ENCODE peak calls at places on chromosomes 11 and 22, in seven cellular contexts. One of them, this sample, is unnamed.

GRCh38 chr11:2771758-2772466 is 72.1 kb upstream of the KCNQ1OT1 start:
- DNase-seq in nephron progenitor cell: no peak
- DNase-seq in Peyer's patch: peak; percentile 11
- DNase-seq in brain microvascular endothelial cell: no peak
- DNase-seq in stomach: peak; percentile 19
- DNase-seq in fibroblast of lung: no peak
- DNase-seq in heart right ventricle: peak; percentile 4
- DNase-seq in this sample: peak; percentile 70

GRCh38 chr11:70699294-70700221 is 301.2 kb downstream of the CTTN start:
- DNase-seq in nephron progenitor cell: no peak
- DNase-seq in Peyer's patch: no peak
- DNase-seq in brain microvascular endothelial cell: no peak
- DNase-seq in stomach: no peak
- DNase-seq in fibroblast of lung: no peak
- DNase-seq in heart right ventricle: no peak
- DNase-seq in this sample: no peak

GRCh38 chr22:23104109-23104971 is 34.0 kb downstream of the GNAZ start:
- DNase-seq in nephron progenitor cell: no peak
- DNase-seq in Peyer's patch: no peak
- DNase-seq in brain microvascular endothelial cell: no peak
- DNase-seq in stomach: no peak
- DNase-seq in fibroblast of lung: no peak
- DNase-seq in heart right ventricle: no peak
- DNase-seq in this sample: no peak

GRCh38 chr11:111101836-111102235 is 143.7 kb upstream of the POU2AF2 start:
- DNase-seq in nephron progenitor cell: no peak
- DNase-seq in Peyer's patch: no peak
- DNase-seq in brain microvascular endothelial cell: no peak
- DNase-seq in stomach: no peak
- DNase-seq in fibroblast of lung: no peak
- DNase-seq in heart right ventricle: no peak
- DNase-seq in this sample: no peak

GRCh38 chr11:7846003-7846402 is 49.3 kb upstream of the OR5P2 start:
- DNase-seq in nephron progenitor cell: no peak
- DNase-seq in Peyer's patch: no peak
- DNase-seq in brain microvascular endothelial cell: no peak
- DNase-seq in stomach: no peak
- DNase-seq in fibroblast of lung: no peak
- DNase-seq in heart right ventricle: no peak
- DNase-seq in this sample: no peak

GRCh38 chr11:88414385-88414861 is 76.9 kb upstream of the CTSC start:
- DNase-seq in nephron progenitor cell: no peak
- DNase-seq in Peyer's patch: no peak
- DNase-seq in brain microvascular endothelial cell: peak; percentile 83
- DNase-seq in stomach: no peak
- DNase-seq in fibroblast of lung: peak; percentile 78
- DNase-seq in heart right ventricle: peak; percentile 67
- DNase-seq in this sample: no peak

GRCh38 chr22:46769191-46769675 is 6.8 kb downstream of the TBC1D22A start:
- DNase-seq in nephron progenitor cell: no peak
- DNase-seq in Peyer's patch: peak; percentile 69
- DNase-seq in brain microvascular endothelial cell: no peak
- DNase-seq in stomach: peak; percentile 58
- DNase-seq in fibroblast of lung: no peak
- DNase-seq in heart right ventricle: no peak
- DNase-seq in this sample: no peak

GRCh38 chr11:119307974-119308373 is 9.0 kb downstream of the MCAM start:
- DNase-seq in nephron progenitor cell: no peak
- DNase-seq in Peyer's patch: no peak
- DNase-seq in brain microvascular endothelial cell: no peak
- DNase-seq in stomach: no peak
- DNase-seq in fibroblast of lung: no peak
- DNase-seq in heart right ventricle: no peak
- DNase-seq in this sample: no peak

GRCh38 chr11:100512475-100512874 is 174.6 kb upstream of the ARHGAP42 start:
- DNase-seq in nephron progenitor cell: no peak
- DNase-seq in Peyer's patch: no peak
- DNase-seq in brain microvascular endothelial cell: no peak
- DNase-seq in stomach: no peak
- DNase-seq in fibroblast of lung: peak; percentile 6
- DNase-seq in heart right ventricle: no peak
- DNase-seq in this sample: no peak

GRCh38 chr11:112841719-112842118 is 119.5 kb upstream of the NCAM1 start:
- DNase-seq in nephron progenitor cell: no peak
- DNase-seq in Peyer's patch: no peak
- DNase-seq in brain microvascular endothelial cell: no peak
- DNase-seq in stomach: no peak
- DNase-seq in fibroblast of lung: no peak
- DNase-seq in heart right ventricle: no peak
- DNase-seq in this sample: no peak

GRCh38 chr11:112835556-112835955 is 125.7 kb upstream of the NCAM1 start:
- DNase-seq in nephron progenitor cell: peak; percentile 13
- DNase-seq in Peyer's patch: no peak
- DNase-seq in brain microvascular endothelial cell: no peak
- DNase-seq in stomach: no peak
- DNase-seq in fibroblast of lung: no peak
- DNase-seq in heart right ventricle: no peak
- DNase-seq in this sample: no peak

GRCh38 chr11:112837162-112837826 is 123.9 kb upstream of the NCAM1 start:
- DNase-seq in nephron progenitor cell: no peak
- DNase-seq in Peyer's patch: no peak
- DNase-seq in brain microvascular endothelial cell: no peak
- DNase-seq in stomach: peak; percentile 59
- DNase-seq in fibroblast of lung: no peak
- DNase-seq in heart right ventricle: peak; percentile 45
- DNase-seq in this sample: no peak

GRCh38 chr11:112834277-112834755 is 126.9 kb upstream of the NCAM1 start:
- DNase-seq in nephron progenitor cell: no peak
- DNase-seq in Peyer's patch: no peak
- DNase-seq in brain microvascular endothelial cell: no peak
- DNase-seq in stomach: peak; percentile 89
- DNase-seq in fibroblast of lung: no peak
- DNase-seq in heart right ventricle: peak; percentile 74
- DNase-seq in this sample: no peak

GRCh38 chr11:112839051-112839450 is 122.2 kb upstream of the NCAM1 start:
- DNase-seq in nephron progenitor cell: no peak
- DNase-seq in Peyer's patch: no peak
- DNase-seq in brain microvascular endothelial cell: no peak
- DNase-seq in stomach: no peak
- DNase-seq in fibroblast of lung: no peak
- DNase-seq in heart right ventricle: no peak
- DNase-seq in this sample: no peak
- TF ChIP-seq CTCF in nephron progenitor cell: no peak
- TF ChIP-seq CTCF in Peyer's patch: no peak
- TF ChIP-seq CTCF in brain microvascular endothelial cell: no peak
- TF ChIP-seq CTCF in stomach: no peak
- TF ChIP-seq CTCF in fibroblast of lung: no peak
- TF ChIP-seq CTCF in heart right ventricle: no peak
- TF ChIP-seq CTCF in this sample: no peak

GRCh38 chr11:60658409-60658808 is 41.0 kb upstream of the MS4A8 start:
- DNase-seq in nephron progenitor cell: no peak
- DNase-seq in Peyer's patch: no peak
- DNase-seq in brain microvascular endothelial cell: no peak
- DNase-seq in stomach: peak; percentile 31
- DNase-seq in fibroblast of lung: no peak
- DNase-seq in heart right ventricle: no peak
- DNase-seq in this sample: no peak

GRCh38 chr11:60657880-60658279 is 41.5 kb upstream of the MS4A8 start:
- DNase-seq in nephron progenitor cell: no peak
- DNase-seq in Peyer's patch: no peak
- DNase-seq in brain microvascular endothelial cell: no peak
- DNase-seq in stomach: peak; percentile 26
- DNase-seq in fibroblast of lung: no peak
- DNase-seq in heart right ventricle: no peak
- DNase-seq in this sample: no peak
- TF ChIP-seq CTCF in nephron progenitor cell: no peak
- TF ChIP-seq CTCF in Peyer's patch: peak; percentile 76
- TF ChIP-seq CTCF in brain microvascular endothelial cell: no peak
- TF ChIP-seq CTCF in stomach: no peak
- TF ChIP-seq CTCF in fibroblast of lung: no peak
- TF ChIP-seq CTCF in heart right ventricle: no peak
- TF ChIP-seq CTCF in this sample: no peak

DNA sequence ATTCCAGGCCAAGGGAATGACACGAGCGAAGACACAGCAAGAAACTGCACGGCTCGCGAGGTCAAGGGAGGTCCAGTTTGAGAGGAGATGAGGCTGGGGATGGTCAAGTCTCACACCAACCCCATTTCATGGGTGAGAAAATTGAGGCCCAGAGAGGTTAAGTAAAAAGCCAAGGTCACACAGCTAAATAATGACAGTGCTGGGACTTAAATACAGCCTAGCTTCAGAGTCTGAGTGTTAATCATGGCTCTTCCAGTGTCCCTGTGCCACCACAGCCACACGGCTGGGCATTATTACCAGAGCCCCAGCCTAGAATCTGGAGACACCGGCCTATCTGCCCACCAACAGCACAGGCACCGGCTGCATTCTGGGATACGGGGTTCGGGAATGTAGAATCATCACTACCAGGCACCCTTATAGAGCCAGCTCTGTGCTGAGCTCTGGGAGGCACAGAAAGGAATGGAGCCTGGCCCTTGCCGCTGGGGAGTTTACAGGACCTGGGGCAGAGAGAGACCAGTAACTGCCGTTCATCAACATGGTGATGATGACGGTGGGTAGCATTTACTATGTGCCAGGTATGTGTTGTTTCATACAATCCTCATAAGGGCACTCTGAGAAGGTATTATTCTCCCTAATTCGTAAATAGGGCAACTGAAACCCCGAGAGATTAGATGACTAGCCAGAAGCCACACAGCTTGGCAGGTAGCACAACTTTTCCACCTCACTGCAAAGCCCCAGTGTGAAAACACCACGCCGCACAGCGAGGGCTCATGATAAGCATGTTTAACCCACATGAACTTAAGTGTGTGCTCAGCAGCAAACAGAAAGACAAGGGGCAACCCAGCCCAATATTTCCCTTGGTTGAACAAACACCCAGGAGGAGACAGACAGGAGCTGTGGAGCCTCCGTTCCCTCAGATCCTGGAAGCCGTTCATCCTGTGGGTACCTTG is 51.9 kb downstream of the CD6 start:
- DNase-seq in nephron progenitor cell: no peak
- DNase-seq in Peyer's patch: peak; percentile 66
- DNase-seq in brain microvascular endothelial cell: no peak
- DNase-seq in stomach: peak; percentile 69
- DNase-seq in fibroblast of lung: no peak
- DNase-seq in heart right ventricle: no peak
- DNase-seq in this sample: no peak
- TF ChIP-seq CTCF in nephron progenitor cell: no peak
- TF ChIP-seq CTCF in Peyer's patch: no peak
- TF ChIP-seq CTCF in brain microvascular endothelial cell: no peak
- TF ChIP-seq CTCF in stomach: no peak
- TF ChIP-seq CTCF in fibroblast of lung: no peak
- TF ChIP-seq CTCF in heart right ventricle: no peak
- TF ChIP-seq CTCF in this sample: no peak

DNA sequence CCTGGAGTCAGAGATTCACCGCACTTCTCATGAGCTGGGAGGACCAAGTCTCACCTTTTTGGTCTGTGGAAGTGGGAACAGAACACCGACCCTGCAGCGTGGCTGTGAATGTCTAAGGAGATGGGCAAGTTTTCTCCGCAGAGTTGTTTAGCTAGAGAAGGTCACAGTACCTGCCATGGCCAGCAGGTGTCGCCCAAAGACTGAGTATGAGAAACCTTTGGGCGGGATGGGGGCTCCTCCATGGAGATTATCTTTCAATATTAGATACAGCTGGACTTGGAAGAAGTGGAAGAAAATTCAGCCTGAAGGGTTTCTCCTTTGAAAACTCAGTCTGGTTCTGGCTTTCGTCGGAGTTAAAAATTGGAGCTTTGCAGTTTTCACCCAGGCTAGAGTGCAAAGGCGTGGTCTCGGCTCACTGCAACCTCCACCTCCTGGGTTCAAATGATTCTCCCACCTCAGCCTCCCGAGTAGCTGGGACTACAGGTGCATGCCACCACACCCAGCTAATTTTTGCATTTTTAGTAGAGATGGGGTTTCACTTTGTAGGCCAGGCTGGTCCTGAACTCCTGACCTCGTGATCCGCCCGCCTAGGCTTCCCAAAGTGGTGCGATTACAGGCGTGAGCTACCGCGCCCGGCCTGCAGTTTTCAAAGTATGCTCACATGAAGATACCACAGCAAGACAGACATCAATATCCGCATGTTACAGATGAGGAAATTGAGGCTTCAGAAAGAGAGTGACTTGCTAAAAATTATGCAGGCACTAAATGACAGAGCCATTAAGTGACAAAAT is 10.7 kb upstream of the DSCAML1 start:
- DNase-seq in nephron progenitor cell: peak; percentile 89
- DNase-seq in Peyer's patch: peak; percentile 94
- DNase-seq in brain microvascular endothelial cell: peak; percentile 69
- DNase-seq in stomach: peak; percentile 85
- DNase-seq in fibroblast of lung: peak; percentile 68
- DNase-seq in heart right ventricle: peak; percentile 80
- DNase-seq in this sample: no peak
- TF ChIP-seq CTCF in nephron progenitor cell: peak; percentile 88
- TF ChIP-seq CTCF in Peyer's patch: peak; percentile 83
- TF ChIP-seq CTCF in brain microvascular endothelial cell: peak; percentile 91
- TF ChIP-seq CTCF in stomach: peak; percentile 94
- TF ChIP-seq CTCF in fibroblast of lung: peak; percentile 93
- TF ChIP-seq CTCF in heart right ventricle: peak; percentile 95
- TF ChIP-seq CTCF in this sample: peak; percentile 94

DNA sequence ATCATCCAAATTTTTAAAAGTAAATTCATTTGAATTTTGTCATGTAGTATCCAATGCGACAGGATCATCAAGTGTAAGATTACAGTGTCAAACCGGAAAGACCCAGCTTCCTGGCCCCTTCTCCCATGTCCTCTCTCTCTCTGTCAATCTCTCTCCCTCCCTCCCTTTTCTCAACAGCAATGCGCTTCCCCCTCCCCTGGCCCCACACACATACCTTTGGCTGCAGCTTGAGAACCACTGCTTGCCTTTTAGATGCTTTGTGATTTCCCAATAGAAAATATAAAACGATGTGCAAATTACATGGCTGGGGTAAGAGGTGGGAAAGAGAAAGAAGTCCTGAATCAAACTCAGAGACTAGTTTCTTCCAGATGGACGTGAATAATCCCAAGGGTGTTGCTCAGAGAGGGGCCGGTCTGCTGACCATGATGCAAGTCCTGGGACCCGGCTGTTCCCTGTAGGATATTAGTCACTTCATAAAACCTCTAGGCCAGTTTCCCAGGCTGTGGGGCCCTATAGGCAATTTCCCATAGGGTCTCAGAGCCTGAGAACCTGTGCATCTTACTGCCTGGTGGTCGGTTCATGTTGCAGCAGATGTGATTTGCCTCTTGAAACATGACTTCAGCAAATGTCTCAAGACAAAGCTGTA is 34.3 kb upstream of the ETS1 start:
- DNase-seq in nephron progenitor cell: peak; percentile 30
- DNase-seq in Peyer's patch: no peak
- DNase-seq in brain microvascular endothelial cell: peak; percentile 98
- DNase-seq in stomach: no peak
- DNase-seq in fibroblast of lung: peak; percentile 97
- DNase-seq in heart right ventricle: peak; percentile 73
- DNase-seq in this sample: no peak
- TF ChIP-seq CTCF in nephron progenitor cell: no peak
- TF ChIP-seq CTCF in Peyer's patch: no peak
- TF ChIP-seq CTCF in brain microvascular endothelial cell: peak; percentile 34
- TF ChIP-seq CTCF in stomach: no peak
- TF ChIP-seq CTCF in fibroblast of lung: no peak
- TF ChIP-seq CTCF in heart right ventricle: no peak
- TF ChIP-seq CTCF in this sample: no peak

This sample was measured in type B pancreatic cell.